ENCODE peak calls at places on chromosomes 4 and X, in four cellular contexts. One of them, this sample, is unnamed.
A peak's percentile ranks its signal among the peaks of the same experiment; 100 is the strongest.

GRCh38 chr4:127856485-127857447 is 23.9 kb upstream of the PLK4 start:
- DNase-seq in B cell: no peak
- DNase-seq in heart left ventricle: no peak
- DNase-seq in stimulated activated CD8-positive, alpha-beta memory T cell treated with anti-CD3 and anti-CD28 coated beads, Interleukin-7, amount 100 ng/mL, for 1 hour: no peak
- DNase-seq in this sample: no peak

GRCh38 chrX:119419898-119420297 is 20.8 kb downstream of the SLC25A43 start:
- DNase-seq in heart left ventricle: no peak
- DNase-seq in stimulated activated CD8-positive, alpha-beta memory T cell treated with anti-CD3 and anti-CD28 coated beads, Interleukin-7, amount 100 ng/mL, for 1 hour: no peak
- DNase-seq in B cell: no peak
- DNase-seq in this sample: no peak

GRCh38 chr4:158915683-158916241 is 146.9 kb downstream of the FNIP2 start:
- DNase-seq in heart left ventricle: no peak
- DNase-seq in B cell: no peak
- DNase-seq in stimulated activated CD8-positive, alpha-beta memory T cell treated with anti-CD3 and anti-CD28 coated beads, Interleukin-7, amount 100 ng/mL, for 1 hour: no peak
- DNase-seq in this sample: no peak

GRCh38 chr4:19005211-19005610 is 983.7 kb upstream of the LCORL start:
- DNase-seq in heart left ventricle: no peak
- DNase-seq in B cell: no peak
- DNase-seq in stimulated activated CD8-positive, alpha-beta memory T cell treated with anti-CD3 and anti-CD28 coated beads, Interleukin-7, amount 100 ng/mL, for 1 hour: no peak
- DNase-seq in this sample: no peak

GRCh38 chr4:15521442-15522039 is 51.9 kb downstream of the CC2D2A start:
- DNase-seq in B cell: no peak
- DNase-seq in stimulated activated CD8-positive, alpha-beta memory T cell treated with anti-CD3 and anti-CD28 coated beads, Interleukin-7, amount 100 ng/mL, for 1 hour: no peak
- DNase-seq in heart left ventricle: no peak
- DNase-seq in this sample: no peak

GRCh38 chrX:119512145-119512800 is 44.0 kb downstream of the SLC25A5 start:
- DNase-seq in B cell: peak; percentile 39
- DNase-seq in stimulated activated CD8-positive, alpha-beta memory T cell treated with anti-CD3 and anti-CD28 coated beads, Interleukin-7, amount 100 ng/mL, for 1 hour: no peak
- DNase-seq in heart left ventricle: no peak
- DNase-seq in this sample: peak; percentile 62

GRCh38 chr4:508675-509373 is 9.8 kb downstream of the PIGG start:
- DNase-seq in stimulated activated CD8-positive, alpha-beta memory T cell treated with anti-CD3 and anti-CD28 coated beads, Interleukin-7, amount 100 ng/mL, for 1 hour: no peak
- DNase-seq in heart left ventricle: no peak
- DNase-seq in B cell: no peak
- DNase-seq in this sample: no peak

GRCh38 chr4:184955636-184956035 is 62.7 kb upstream of the HELT start:
- DNase-seq in B cell: no peak
- DNase-seq in stimulated activated CD8-positive, alpha-beta memory T cell treated with anti-CD3 and anti-CD28 coated beads, Interleukin-7, amount 100 ng/mL, for 1 hour: no peak
- DNase-seq in heart left ventricle: no peak
- DNase-seq in this sample: no peak

GRCh38 chr4:113623274-113623894 is 138.2 kb downstream of the CAMK2D start:
- DNase-seq in B cell: no peak
- DNase-seq in heart left ventricle: no peak
- DNase-seq in stimulated activated CD8-positive, alpha-beta memory T cell treated with anti-CD3 and anti-CD28 coated beads, Interleukin-7, amount 100 ng/mL, for 1 hour: no peak
- DNase-seq in this sample: no peak

GRCh38 chr4:173174184-173175156 is 5.9 kb downstream of the GALNT7 start:
- DNase-seq in stimulated activated CD8-positive, alpha-beta memory T cell treated with anti-CD3 and anti-CD28 coated beads, Interleukin-7, amount 100 ng/mL, for 1 hour: no peak
- DNase-seq in heart left ventricle: no peak
- DNase-seq in B cell: no peak
- DNase-seq in this sample: peak; percentile 26

GRCh38 chr4:26762650-26763049 is 98.0 kb upstream of the STIM2 start:
- DNase-seq in B cell: no peak
- DNase-seq in heart left ventricle: no peak
- DNase-seq in stimulated activated CD8-positive, alpha-beta memory T cell treated with anti-CD3 and anti-CD28 coated beads, Interleukin-7, amount 100 ng/mL, for 1 hour: no peak
- DNase-seq in this sample: no peak

GRCh38 chr4:158121203-158121586 is 51.6 kb downstream of the GASK1B start:
- DNase-seq in stimulated activated CD8-positive, alpha-beta memory T cell treated with anti-CD3 and anti-CD28 coated beads, Interleukin-7, amount 100 ng/mL, for 1 hour: no peak
- DNase-seq in B cell: no peak
- DNase-seq in heart left ventricle: no peak
- DNase-seq in this sample: no peak

GRCh38 chrX:119391279-119391678 is 7.9 kb upstream of the SLC25A43 start:
- DNase-seq in B cell: no peak
- DNase-seq in heart left ventricle: no peak
- DNase-seq in stimulated activated CD8-positive, alpha-beta memory T cell treated with anti-CD3 and anti-CD28 coated beads, Interleukin-7, amount 100 ng/mL, for 1 hour: no peak
- DNase-seq in this sample: peak; percentile 29

GRCh38 chr4:122012735-122013134 is 60.9 kb upstream of the TRPC3 start:
- DNase-seq in heart left ventricle: no peak
- DNase-seq in B cell: no peak
- DNase-seq in stimulated activated CD8-positive, alpha-beta memory T cell treated with anti-CD3 and anti-CD28 coated beads, Interleukin-7, amount 100 ng/mL, for 1 hour: no peak
- DNase-seq in this sample: no peak

GRCh38 chrX:135740683-135741149 is 27.3 kb downstream of the CT45A3 start:
- DNase-seq in stimulated activated CD8-positive, alpha-beta memory T cell treated with anti-CD3 and anti-CD28 coated beads, Interleukin-7, amount 100 ng/mL, for 1 hour: no peak
- DNase-seq in B cell: no peak
- DNase-seq in heart left ventricle: no peak
- DNase-seq in this sample: peak; percentile 5

GRCh38 chr4:53061467-53061866 is 199.3 kb downstream of the RASL11B start:
- DNase-seq in B cell: no peak
- DNase-seq in heart left ventricle: no peak
- DNase-seq in stimulated activated CD8-positive, alpha-beta memory T cell treated with anti-CD3 and anti-CD28 coated beads, Interleukin-7, amount 100 ng/mL, for 1 hour: no peak
- DNase-seq in this sample: no peak

This sample was measured in OCI-LY7.